ENCODE peak calls at places on chromosomes 12 and 14, in eight cellular contexts. K is spleen; W is Right ventricle myocardium superior; U is activated naive CD4-positive, alpha-beta T cell treated with anti-CD3 and anti-CD28 coated beads, Interleukin-2, amount 10 ng/mL, durations not matched to agents 7 days and 5 days; S is NCI-H1694; P is foreskin fibroblast; R is LoVo; F is HFF-Myc. I is an unnamed sample.

GRCh38 chr14:95915326-95915725 is 38.7 kb downstream of the TUNAR start:
- DNase-seq in K (no peak), W (no peak), U (no peak), S (no peak), P (no peak), R (no peak), F (no peak), I (no peak)

GRCh38 chr14:95300697-95301526 is 18.8 kb downstream of the CLMN start:
- DNase-seq in K (no peak), W (no peak), U (no peak), S (no peak), P (no peak), R (no peak), F (no peak), I (no peak)

GRCh38 chr12:59010948-59011347 is 90.6 kb upstream of the LRIG3 start:
- DNase-seq in K (peak; percentile 47), W (no peak), U (no peak), S (no peak), P (no peak), R (no peak), F (no peak), I (no peak)

GRCh38 chr14:31170411-31170810 is 37.2 kb downstream of the HECTD1 start:
- DNase-seq in K (no peak), W (no peak), U (no peak), S (no peak), P (no peak), R (no peak), F (no peak), I (no peak)

GRCh38 chr12:57844725-57845477 is 1.6 kb downstream of the CTDSP2 start:
- DNase-seq in K (peak; percentile 85), W (peak; percentile 85), U (peak; percentile 55), S (no peak), P (peak; percentile 94), R (no peak), F (no peak), I (peak; percentile 89)

GRCh38 chr14:103502877-103503276 is 19.8 kb downstream of the CKB start:
- DNase-seq in K (no peak), W (no peak), U (no peak), S (no peak), P (no peak), R (no peak), F (no peak), I (no peak)

GRCh38 chr12:57837779-57838562 is 8.6 kb downstream of the CTDSP2 start:
- DNase-seq in K (no peak), W (peak; percentile 60), U (peak; percentile 31), S (no peak), P (peak; percentile 83), R (no peak), F (peak; percentile 42), I (peak; percentile 69)

GRCh38 chr12:25929096-25929637 is 29.3 kb upstream of the RASSF8 start:
- DNase-seq in K (no peak), W (no peak), U (no peak), S (no peak), P (peak; percentile 47), R (no peak), F (no peak), I (no peak)

GRCh38 chr12:127308148-127308547 is 958.8 kb upstream of the TMEM132C start:
- DNase-seq in K (no peak), W (no peak), U (no peak), S (no peak), P (no peak), R (no peak), F (no peak), I (no peak)

GRCh38 chr14:38256358-38256840 is 506 bp upstream of the CLEC14A start:
- DNase-seq in K (no peak), W (peak; percentile 45), U (no peak), S (no peak), P (no peak), R (no peak), F (no peak), I (no peak)

GRCh38 chr12:38508246-38508645 is 191.7 kb downstream of the ALG10B start:
- DNase-seq in K (peak; percentile 64), W (peak; percentile 15), U (no peak), S (no peak), P (no peak), R (no peak), F (no peak), I (no peak)

GRCh38 chr12:93019911-93020224 is 90.8 kb upstream of the EEA1 start:
- DNase-seq in K (no peak), W (no peak), U (no peak), S (no peak), P (no peak), R (peak; percentile 21), F (no peak), I (peak; percentile 35)

GRCh38 chr12:62784576-62784975 is 150.4 kb downstream of the PPM1H start:
- DNase-seq in K (no peak), W (no peak), U (no peak), S (no peak), P (no peak), R (no peak), F (no peak), I (no peak)

GRCh38 chr14:36553650-36554260 is 28.7 kb downstream of the NKX2-8 start:
- DNase-seq in K (no peak), W (no peak), U (no peak), S (peak; percentile 8), P (peak; percentile 7), R (peak; percentile 60), F (peak; percentile 26), I (no peak)

GRCh38 chr12:71865166-71865713 is 25.7 kb downstream of the TBC1D15 start:
- DNase-seq in K (no peak), W (no peak), U (no peak), S (no peak), P (peak; percentile 93), R (no peak), F (peak; percentile 15), I (no peak)

GRCh38 chr14:25274529-25274928 is 224.6 kb upstream of the STXBP6 start:
- DNase-seq in K (no peak), W (no peak), U (no peak), S (no peak), P (no peak), R (no peak), F (no peak), I (no peak)

GRCh38 chr12:30643366-30643765 is 52.3 kb downstream of the IPO8 start:
- DNase-seq in K (no peak), W (no peak), U (no peak), S (no peak), P (no peak), R (no peak), F (no peak), I (no peak)

GRCh38 chr14:63045234-63045611 is at the start of gene KCNH5:
- DNase-seq in K (no peak), W (peak; percentile 47), U (peak; percentile 21), S (peak; percentile 21), P (peak; percentile 12), R (no peak), F (no peak), I (peak; percentile 66)

GRCh38 chr12:14960548-14961465 is 594 bp downstream of the ARHGDIB start:
- DNase-seq in K (peak; percentile 81), W (peak; percentile 61), U (peak; percentile 67), S (no peak), P (no peak), R (peak; percentile 17), F (no peak), I (peak; percentile 66)

GRCh38 chr12:97299867-97300266 is 162.7 kb upstream of the RMST start:
- DNase-seq in K (no peak), W (no peak), U (no peak), S (no peak), P (no peak), R (no peak), F (no peak), I (no peak)

GRCh38 chr12:5184159-5184558 is 140.5 kb downstream of the KCNA5 start:
- DNase-seq in K (no peak), W (no peak), U (no peak), S (no peak), P (no peak), R (no peak), F (no peak), I (no peak)

GRCh38 chr14:67108230-67108629 is 81.0 kb upstream of the GARIN2 start:
- DNase-seq in K (no peak), W (no peak), U (no peak), S (no peak), P (no peak), R (no peak), F (no peak), I (no peak)

GRCh38 chr12:80598004-80598606 is 109.3 kb upstream of the MYF6 start:
- DNase-seq in K (no peak), W (no peak), U (no peak), S (no peak), P (peak; percentile 79), R (peak; percentile 41), F (peak; percentile 32), I (no peak)

GRCh38 chr12:117761528-117762100 is 207.2 kb downstream of the KSR2 start:
- DNase-seq in K (no peak), W (no peak), U (no peak), S (no peak), P (no peak), R (no peak), F (no peak), I (no peak)